ENCODE peak calls at places on chromosomes 1 and 21, in nine cellular contexts. Y is fibroblast of lung; X is lung; D is hepatocyte; H is naive thymus-derived CD4-positive, alpha-beta T cell; S is right cardiac atrium; I is A549; U is PC-3; O is GM23248. M is an unnamed sample. For H3K4me1, the result is how much of the 10 kb centered on the place peaks cover.

GRCh38 chr1:11736746-11737639 is 1.1 kb downstream of the AGTRAP start:
- DNase-seq in U (peak), X (peak), O (peak), S (peak), D (peak), I (peak), H (peak), Y (peak), M (peak)

GRCh38 chr1:31297273-31298247 is 728 bp downstream of the ZCCHC17 start:
- DNase-seq in O (peak), X (no peak), I (no peak), U (peak), D (peak), Y (peak), H (peak), S (no peak), M (no peak)

GRCh38 chr1:39987869-39988268 is 32.9 kb downstream of the MFSD2A start:
- DNase-seq in Y (no peak), D (no peak), X (no peak), O (no peak), H (no peak), S (no peak), I (no peak), U (no peak), M (no peak)

GRCh38 chr1:37498872-37499617 is 15.5 kb downstream of the MEAF6 start:
- DNase-seq in I (no peak), X (no peak), U (peak), O (peak), D (peak), Y (peak), S (no peak), H (no peak), M (no peak)

GRCh38 chr1:190809312-190809711 is 331.6 kb upstream of the BRINP3 start:
- DNase-seq in U (no peak), S (no peak), O (no peak), Y (no peak), D (no peak), H (no peak), I (no peak), X (no peak), M (no peak)

GRCh38 chr1:113515498-113515897 is 125.2 kb downstream of the MAGI3 start:
- DNase-seq in S (no peak), U (peak), I (no peak), H (no peak), D (no peak), O (no peak), X (no peak), Y (peak), M (no peak)

GRCh38 chr1:101977266-101977665 is 19.5 kb downstream of the OLFM3 start:
- DNase-seq in S (no peak), Y (no peak), X (no peak), U (no peak), D (no peak), O (no peak), H (no peak), I (no peak), M (no peak)

GRCh38 chr1:62707746-62708123 is 19.5 kb upstream of the DOCK7 start:
- DNase-seq in S (no peak), X (no peak), U (no peak), Y (no peak), H (no peak), D (no peak), O (no peak), I (no peak), M (no peak)

GRCh38 chr1:218775476-218776170 is 398.1 kb upstream of the LYPLAL1 start:
- DNase-seq in O (no peak), H (no peak), X (no peak), I (no peak), Y (peak), U (no peak), S (no peak), D (peak), M (no peak)

GRCh38 chr1:7300893-7301292 is 470.2 kb upstream of the VAMP3 start:
- DNase-seq in I (peak), O (peak), Y (peak), S (no peak), X (peak), U (peak), H (no peak), D (peak), M (no peak)

GRCh38 chr1:22018583-22019559 is 17.4 kb downstream of the CELA3A start:
- DNase-seq in I (no peak), X (peak), H (peak), D (no peak), Y (peak), O (peak), U (peak), S (no peak), M (peak)

GRCh38 chr1:190183588-190183987 is 294.1 kb downstream of the BRINP3 start:
- DNase-seq in S (no peak), H (no peak), O (no peak), Y (no peak), I (no peak), U (no peak), X (no peak), D (no peak), M (no peak)

GRCh38 chr1:218303176-218303575 is 18.1 kb downstream of the RRP15 start:
- DNase-seq in O (no peak), X (no peak), S (no peak), Y (no peak), U (no peak), H (no peak), D (no peak), I (no peak), M (no peak)

GRCh38 chr1:65069186-65069585 is 78.8 kb upstream of the AK4 start:
- DNase-seq in I (no peak), S (peak), X (no peak), U (no peak), H (peak), D (no peak), O (no peak), Y (no peak), M (no peak)

GRCh38 chr1:168921514-168922106 is 184.9 kb upstream of the ATP1B1 start:
- DNase-seq in O (no peak), S (no peak), D (no peak), I (no peak), U (no peak), X (no peak), Y (no peak), H (no peak), M (no peak)

GRCh38 chr1:43349594-43350306 is 9.0 kb upstream of the CDC20 start:
- DNase-seq in S (no peak), U (peak), Y (peak), H (no peak), X (no peak), D (peak), I (no peak), O (peak), M (no peak)

GRCh38 chr1:174397261-174397660 is 50.5 kb upstream of the GPR52 start:
- DNase-seq in X (no peak), D (no peak), U (no peak), I (no peak), Y (peak), H (no peak), O (no peak), S (no peak), M (no peak)

GRCh38 chr1:111223126-111223443 is 4.4 kb upstream of the CHI3L2 start:
- DNase-seq in X (no peak), I (no peak), D (no peak), U (no peak), Y (no peak), O (no peak), S (no peak), H (no peak), M (no peak)

GRCh38 chr1:26353976-26354820 is at the start of gene CRYBG2:
- DNase-seq in I (no peak), O (no peak), D (peak), U (peak), Y (no peak), S (no peak), X (peak), H (no peak), M (no peak)

GRCh38 chr1:168082008-168082876 is 54.5 kb downstream of the GPR161 start:
- DNase-seq in S (peak), H (peak), U (peak), O (peak), X (peak), I (peak), D (peak), Y (peak), M (no peak)

GRCh38 chr1:165355977-165356811 is at the start of gene LMX1A:
- DNase-seq in Y (no peak), X (no peak), I (peak), S (peak), H (no peak), D (peak), O (peak), U (no peak), M (no peak)

GRCh38 chr1:47596328-47596727 is 158.5 kb downstream of the FOXD2 start:
- DNase-seq in U (no peak), S (no peak), X (no peak), D (no peak), Y (no peak), H (no peak), O (no peak), I (no peak), M (no peak)

GRCh38 chr21:35266546-35266945 is 217.4 kb upstream of the RUNX1 start:
- DNase-seq in Y (peak), D (no peak), X (no peak), H (no peak), U (no peak), O (no peak), S (no peak), I (no peak), M (no peak)

GRCh38 chr1:181647314-181648035 is 164.2 kb downstream of the CACNA1E start:
- DNase-seq in S (no peak), X (no peak), U (peak), D (peak), Y (peak), H (no peak), I (no peak), O (peak), M (no peak)

GRCh38 chr1:187413770-187414169 is 585.0 kb downstream of the PLA2G4A start:
- DNase-seq in X (no peak), D (no peak), I (no peak), U (peak), Y (peak), O (no peak), H (no peak), S (no peak), M (no peak)

GRCh38 chr21:45117314-45117713 is 42.9 kb downstream of the ADARB1 start:
- DNase-seq in X (no peak), D (no peak), Y (no peak), O (no peak), S (no peak), H (no peak), I (no peak), U (no peak), M (no peak)

GRCh38 chr1:85153149-85153891 is 47.5 kb downstream of the SYDE2 start:
- DNase-seq in X (no peak), D (no peak), S (no peak), I (no peak), H (no peak), U (no peak), Y (no peak), O (no peak), M (no peak)

GRCh38 chr1:90616395-90616794 is 100.7 kb downstream of the BARHL2 start:
- DNase-seq in U (peak), I (no peak), D (peak), X (no peak), S (no peak), H (no peak), Y (no peak), O (peak), M (no peak)

GRCh38 chr21:37384416-37384815 is 17.8 kb downstream of the DYRK1A start:
- DNase-seq in D (no peak), O (no peak), U (no peak), Y (no peak), I (no peak), H (no peak), X (no peak), S (no peak), M (no peak)

GRCh38 chr1:164637461-164638375 is 78.7 kb downstream of the PBX1 start:
- DNase-seq in S (peak), I (peak), H (no peak), D (no peak), O (peak), X (no peak), Y (peak), U (peak), M (no peak)

GRCh38 chr1:155307247-155307740 is 1.4 kb upstream of the FDPS start:
- DNase-seq in Y (peak), U (peak), O (peak), I (no peak), D (peak), X (no peak), S (no peak), H (no peak), M (no peak)

GRCh38 chr21:41933259-41934079 is 20.3 kb downstream of the C2CD2 start:
- DNase-seq in U (peak), D (no peak), I (no peak), Y (no peak), O (peak), S (peak), X (no peak), H (no peak), M (no peak)

GRCh38 chr1:15442759-15443158 is 4.5 kb downstream of the CTRC start:
- DNase-seq in S (no peak), X (no peak), O (no peak), Y (no peak), H (no peak), U (no peak), D (no peak), I (no peak), M (no peak)

GRCh38 chr1:228836954-228837481 is 101.7 kb downstream of the RHOU start:
- DNase-seq in X (peak), Y (no peak), D (peak), S (no peak), O (no peak), U (peak), I (no peak), H (no peak), M (no peak)

GRCh38 chr1:10687782-10688408 is 108.6 kb downstream of the CASZ1 start:
- DNase-seq in H (no peak), Y (no peak), D (no peak), U (no peak), I (no peak), X (no peak), O (peak), S (no peak), M (no peak)
- H3K4me1 ChIP-seq in H (under half), Y (under half), D (half or more), U (under half), I (under half), X (half or more), O (under half), S (under half), M (under half)

DNA sequence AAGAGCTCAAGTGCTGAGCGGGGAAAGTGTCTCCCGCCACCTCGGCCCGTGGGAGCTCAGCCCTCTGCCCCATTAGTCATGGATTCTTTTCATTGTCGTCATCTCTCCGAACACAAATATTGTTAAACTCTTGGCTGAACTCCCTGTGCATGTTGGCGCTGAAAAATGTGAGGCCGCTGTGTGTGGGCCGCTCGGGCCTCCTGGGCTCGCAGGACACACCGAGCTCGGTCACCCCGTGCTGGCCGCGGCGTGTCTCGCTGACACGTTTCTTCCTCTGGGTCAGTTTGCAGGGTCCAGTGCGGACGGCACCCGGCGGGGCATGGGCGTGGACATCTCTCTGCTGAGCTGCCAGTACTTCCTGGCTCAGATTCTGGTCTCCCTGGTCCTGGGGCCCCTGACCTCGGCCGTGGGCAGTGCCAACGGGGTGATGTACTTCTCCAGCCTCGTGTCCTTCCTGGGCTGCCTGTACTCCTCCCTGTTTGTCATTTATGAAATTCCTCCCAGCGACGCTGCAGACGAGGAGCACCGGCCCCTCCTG is 25.6 kb downstream of the SLC45A1 start:
- DNase-seq in D (peak), U (peak), S (peak), Y (peak), I (peak), H (no peak), X (peak), O (peak), M (no peak)
- H3K4me3 ChIP-seq in D (no peak), U (peak), S (no peak), Y (peak), I (no peak), H (no peak), X (no peak), O (peak), M (no peak)

GRCh38 chr1:63848764-63849548 is 75.1 kb downstream of the ROR1 start:
- DNase-seq in D (no peak), X (no peak), U (no peak), H (no peak), I (no peak), Y (peak), O (no peak), S (no peak), M (no peak)
- H3K4me1 ChIP-seq in D (under half), X (under half), U (under half), H (under half), I (under half), Y (under half), O (under half), S (under half), M (under half)

GRCh38 chr1:244100691-244101453 is 49.8 kb downstream of the ZBTB18 start:
- DNase-seq in U (no peak), X (no peak), H (peak), I (no peak), Y (peak), D (no peak), O (no peak), S (no peak), M (no peak)
- H3K4me3 ChIP-seq in U (no peak), X (no peak), H (no peak), I (no peak), Y (no peak), D (no peak), O (no peak), S (no peak), M (no peak)

GRCh38 chr1:96834986-96835385 is 113.4 kb downstream of the PTBP2 start:
- DNase-seq in Y (no peak), H (no peak), S (no peak), U (no peak), I (no peak), O (no peak), D (no peak), X (no peak), M (no peak)

GRCh38 chr1:96837817-96838216 is 116.2 kb downstream of the PTBP2 start:
- DNase-seq in D (no peak), X (no peak), I (no peak), U (no peak), Y (no peak), H (no peak), O (no peak), S (no peak), M (no peak)

DNA sequence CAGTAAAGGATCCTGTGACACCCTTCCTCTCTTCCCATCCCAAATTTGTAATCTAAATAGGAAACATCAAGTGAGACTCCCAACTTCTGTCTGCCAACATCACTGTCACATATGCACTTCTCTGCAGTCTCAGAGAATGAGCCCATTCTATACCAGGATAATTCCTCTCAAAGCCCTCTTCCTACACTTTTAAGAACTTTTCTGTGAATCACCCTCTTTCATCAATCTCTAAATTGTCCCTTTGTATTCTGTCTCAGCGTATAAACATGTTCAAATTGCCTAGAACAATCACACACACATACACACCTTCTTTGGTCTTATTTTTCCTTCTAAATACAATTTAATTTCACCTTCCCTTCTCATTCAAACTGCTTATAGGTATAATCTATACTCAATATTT is 111.8 kb downstream of the PTBP2 start:
- DNase-seq in I (no peak), H (no peak), X (no peak), O (no peak), D (no peak), Y (no peak), U (no peak), S (no peak), M (no peak)
- H3K4me1 ChIP-seq in I (under half), H (under half), X (under half), O (under half), D (under half), Y (under half), U (under half), S (under half), M (under half)

GRCh38 chr1:119868176-119868575 is 28.1 kb downstream of the ADAM30 start:
- DNase-seq in I (no peak), Y (no peak), D (no peak), H (no peak), S (no peak), U (peak), O (no peak), X (no peak), M (no peak)

GRCh38 chr1:119869962-119870361 is 26.4 kb downstream of the ADAM30 start:
- DNase-seq in X (no peak), O (no peak), I (no peak), H (no peak), U (no peak), Y (no peak), S (no peak), D (no peak), M (no peak)

GRCh38 chr1:119873166-119874025 is 22.9 kb downstream of the ADAM30 start:
- DNase-seq in O (peak), I (no peak), D (no peak), Y (peak), X (no peak), S (no peak), H (no peak), U (peak), M (no peak)

GRCh38 chr1:119871881-119872280 is 24.4 kb downstream of the ADAM30 start:
- DNase-seq in O (peak), U (peak), I (no peak), S (no peak), D (no peak), X (no peak), H (no peak), Y (peak), M (no peak)

GRCh38 chr1:119870917-119871486 is 25.3 kb downstream of the ADAM30 start:
- DNase-seq in S (peak), O (peak), X (peak), U (peak), I (peak), H (peak), Y (peak), D (peak), M (peak)
- H3K4me3 ChIP-seq in S (peak), O (peak), X (no peak), U (no peak), I (no peak), H (no peak), Y (no peak), D (no peak), M (no peak)

DNA sequence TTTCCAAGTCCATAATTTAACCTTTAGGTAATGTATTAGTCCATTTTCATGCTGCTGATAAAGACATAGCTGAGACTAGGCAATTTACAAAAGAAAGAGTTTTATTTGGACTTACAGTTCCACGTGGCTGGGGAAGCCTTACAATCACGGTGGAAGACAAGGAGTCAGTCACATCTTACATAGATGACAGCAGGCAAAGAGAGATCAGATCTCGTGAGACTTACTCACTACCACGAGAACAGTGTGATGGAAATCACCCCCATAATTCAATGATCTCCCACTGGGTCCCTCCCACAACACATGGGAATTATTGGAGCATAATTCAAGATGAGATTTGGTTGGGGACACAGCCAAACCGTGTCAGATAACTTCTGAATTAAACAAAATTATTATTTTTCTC is 44.0 kb downstream of the CNIH3 start:
- DNase-seq in H (no peak), O (no peak), D (no peak), U (no peak), I (no peak), Y (no peak), S (no peak), X (no peak), M (no peak)
- H3K4me1 ChIP-seq in H (under half), O (under half), D (under half), U (under half), I (under half), Y (under half), S (under half), X (under half), M (under half)

DNA sequence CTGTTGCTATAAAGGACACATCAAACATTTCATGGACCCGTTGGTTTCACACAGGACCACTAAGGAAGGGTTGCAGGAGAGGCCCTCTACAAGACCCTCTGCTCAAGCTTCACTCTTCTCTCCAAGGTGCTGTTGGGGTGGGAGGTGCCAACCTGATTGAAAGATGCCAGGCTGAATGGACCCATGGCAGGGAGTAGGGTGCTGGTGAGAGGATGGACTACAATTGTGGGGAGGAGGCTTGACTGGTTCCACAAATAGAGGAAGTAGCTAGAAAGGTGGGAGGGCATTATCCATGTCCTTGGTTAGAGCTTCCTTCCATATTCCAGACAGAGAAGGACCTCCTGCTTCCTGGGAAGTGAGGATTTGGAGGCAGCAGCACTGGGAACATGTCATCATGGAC is 167.6 kb upstream of the HMGB4 start:
- DNase-seq in O (no peak), Y (no peak), I (no peak), U (no peak), S (no peak), D (no peak), X (peak), H (no peak), M (no peak)
- H3K4me3 ChIP-seq in O (no peak), Y (no peak), I (no peak), U (no peak), S (no peak), D (no peak), X (no peak), H (no peak), M (no peak)

M was measured in effector memory CD4-positive, alpha-beta T cell.